ENCODE peak calls at places on chromosomes 11 and 22, in four cellular contexts. One of them, this sample, is unnamed.

GRCh38 chr11:96342131-96342970 is 644 bp downstream of the MAML2 start:
- DNase-seq in HFF-Myc: no peak
- DNase-seq in vagina: no peak
- DNase-seq in epithelial cell of esophagus: no peak
- DNase-seq in this sample: no peak

GRCh38 chr22:39967996-39968968 is 8.1 kb downstream of the TMA7B start:
- DNase-seq in HFF-Myc: no peak
- DNase-seq in vagina: no peak
- DNase-seq in epithelial cell of esophagus: no peak
- DNase-seq in this sample: no peak

GRCh38 chr11:112826026-112826425 is 135.2 kb upstream of the NCAM1 start:
- DNase-seq in HFF-Myc: no peak
- DNase-seq in vagina: no peak
- DNase-seq in epithelial cell of esophagus: peak; percentile 4
- DNase-seq in this sample: no peak

GRCh38 chr11:120752668-120753067 is 241.1 kb downstream of the GRIK4 start:
- DNase-seq in HFF-Myc: no peak
- DNase-seq in vagina: no peak
- DNase-seq in epithelial cell of esophagus: no peak
- DNase-seq in this sample: no peak

GRCh38 chr11:100704176-100704575 is 17.1 kb downstream of the ARHGAP42 start:
- DNase-seq in HFF-Myc: no peak
- DNase-seq in vagina: no peak
- DNase-seq in epithelial cell of esophagus: no peak
- DNase-seq in this sample: no peak

GRCh38 chr11:72234514-72234830 is 9.5 kb downstream of the PHOX2A start:
- DNase-seq in HFF-Myc: no peak
- DNase-seq in vagina: no peak
- DNase-seq in epithelial cell of esophagus: no peak
- DNase-seq in this sample: no peak

GRCh38 chr11:77085652-77086051 is 17.0 kb upstream of the OMP start:
- DNase-seq in HFF-Myc: no peak
- DNase-seq in vagina: no peak
- DNase-seq in epithelial cell of esophagus: no peak
- DNase-seq in this sample: no peak

GRCh38 chr22:43714104-43714503 is 98.0 kb downstream of the EFCAB6 start:
- DNase-seq in HFF-Myc: no peak
- DNase-seq in vagina: no peak
- DNase-seq in epithelial cell of esophagus: no peak
- DNase-seq in this sample: no peak

GRCh38 chr22:41021655-41022454 is 70.5 kb upstream of the EP300 start:
- DNase-seq in HFF-Myc: no peak
- DNase-seq in vagina: no peak
- DNase-seq in epithelial cell of esophagus: peak; percentile 66
- DNase-seq in this sample: no peak

GRCh38 chr11:119739021-119739703 is 10.2 kb upstream of the NECTIN1 start:
- DNase-seq in HFF-Myc: no peak
- DNase-seq in vagina: no peak
- DNase-seq in epithelial cell of esophagus: no peak
- DNase-seq in this sample: no peak

GRCh38 chr11:23563591-23563990 is 703.3 kb upstream of the CCDC179 start:
- DNase-seq in HFF-Myc: no peak
- DNase-seq in vagina: no peak
- DNase-seq in epithelial cell of esophagus: no peak
- DNase-seq in this sample: no peak

GRCh38 chr22:25709758-25710157 is 32.2 kb upstream of the MYO18B start:
- DNase-seq in HFF-Myc: no peak
- DNase-seq in vagina: no peak
- DNase-seq in epithelial cell of esophagus: peak; percentile 66
- DNase-seq in this sample: no peak

GRCh38 chr22:32660292-32660691 is 141.2 kb upstream of the TIMP3 start:
- DNase-seq in HFF-Myc: peak; percentile 47
- DNase-seq in vagina: no peak
- DNase-seq in epithelial cell of esophagus: peak; percentile 79
- DNase-seq in this sample: no peak

GRCh38 chr11:64759131-64759721 is 548 bp downstream of the PYGM start:
- DNase-seq in HFF-Myc: no peak
- DNase-seq in vagina: no peak
- DNase-seq in epithelial cell of esophagus: no peak
- DNase-seq in this sample: no peak

GRCh38 chr22:24460418-24461089 is 33.2 kb downstream of the ADORA2A start:
- DNase-seq in HFF-Myc: no peak
- DNase-seq in vagina: peak; percentile 85
- DNase-seq in epithelial cell of esophagus: no peak
- DNase-seq in this sample: no peak

GRCh38 chr11:32033067-32033466 is 57.8 kb upstream of the RCN1 start:
- DNase-seq in HFF-Myc: no peak
- DNase-seq in vagina: no peak
- DNase-seq in epithelial cell of esophagus: no peak
- DNase-seq in this sample: no peak

GRCh38 chr22:37911697-37912096 is 5.6 kb downstream of the MICALL1 start:
- DNase-seq in HFF-Myc: no peak
- DNase-seq in vagina: no peak
- DNase-seq in epithelial cell of esophagus: no peak
- DNase-seq in this sample: no peak

GRCh38 chr11:27312110-27312509 is 50.9 kb downstream of the CCDC34 start:
- DNase-seq in HFF-Myc: no peak
- DNase-seq in vagina: no peak
- DNase-seq in epithelial cell of esophagus: peak; percentile 16
- DNase-seq in this sample: no peak
- H3K4me3 ChIP-seq in HFF-Myc: no peak overlapping the region
- H3K4me3 ChIP-seq in vagina: no peak overlapping the region
- H3K4me3 ChIP-seq in epithelial cell of esophagus: no peak overlapping the region
- H3K4me3 ChIP-seq in this sample: no peak overlapping the region

GRCh38 chr11:10805741-10806140 is 3.0 kb downstream of the EIF4G2 start:
- DNase-seq in HFF-Myc: no peak
- DNase-seq in vagina: no peak
- DNase-seq in epithelial cell of esophagus: no peak
- DNase-seq in this sample: no peak
- H3K4me3 ChIP-seq in HFF-Myc: peak overlapping the region; percentile 95
- H3K4me3 ChIP-seq in vagina: no peak overlapping the region
- H3K4me3 ChIP-seq in epithelial cell of esophagus: peak overlapping the region; percentile 97
- H3K4me3 ChIP-seq in this sample: no peak overlapping the region

GRCh38 chr11:114168086-114168448 is 108.6 kb downstream of the ZBTB16 start:
- DNase-seq in HFF-Myc: no peak
- DNase-seq in vagina: no peak
- DNase-seq in epithelial cell of esophagus: no peak
- DNase-seq in this sample: no peak
- H3K4me3 ChIP-seq in HFF-Myc: no peak overlapping the region
- H3K4me3 ChIP-seq in vagina: no peak overlapping the region
- H3K4me3 ChIP-seq in epithelial cell of esophagus: no peak overlapping the region
- H3K4me3 ChIP-seq in this sample: no peak overlapping the region

GRCh38 chr11:90947930-90948329 is 725.1 kb upstream of the CHORDC1 start:
- DNase-seq in HFF-Myc: no peak
- DNase-seq in vagina: no peak
- DNase-seq in epithelial cell of esophagus: no peak
- DNase-seq in this sample: no peak
- H3K4me3 ChIP-seq in HFF-Myc: no peak overlapping the region
- H3K4me3 ChIP-seq in vagina: no peak overlapping the region
- H3K4me3 ChIP-seq in epithelial cell of esophagus: no peak overlapping the region
- H3K4me3 ChIP-seq in this sample: no peak overlapping the region

DNA sequence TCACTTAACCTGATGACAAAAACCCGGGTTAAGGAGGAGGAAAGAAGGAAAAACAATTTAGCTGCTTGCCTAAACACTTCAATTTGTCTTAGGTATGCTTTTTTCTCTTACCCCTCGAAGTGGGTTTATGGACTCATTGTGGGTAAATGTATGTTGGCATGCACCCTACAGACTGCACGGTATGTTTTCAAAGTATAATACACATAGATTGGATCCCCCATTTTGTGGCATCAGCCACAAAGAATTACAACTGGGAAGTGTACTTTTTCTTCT is 2.3 kb downstream of the YAP1 start:
- DNase-seq in HFF-Myc: no peak
- DNase-seq in vagina: no peak
- DNase-seq in epithelial cell of esophagus: no peak
- DNase-seq in this sample: no peak
- H3K4me3 ChIP-seq in HFF-Myc: peak overlapping the region; percentile 87
- H3K4me3 ChIP-seq in vagina: peak overlapping the region; percentile 88
- H3K4me3 ChIP-seq in epithelial cell of esophagus: peak overlapping the region; percentile 88
- H3K4me3 ChIP-seq in this sample: peak overlapping the region; percentile 93

DNA sequence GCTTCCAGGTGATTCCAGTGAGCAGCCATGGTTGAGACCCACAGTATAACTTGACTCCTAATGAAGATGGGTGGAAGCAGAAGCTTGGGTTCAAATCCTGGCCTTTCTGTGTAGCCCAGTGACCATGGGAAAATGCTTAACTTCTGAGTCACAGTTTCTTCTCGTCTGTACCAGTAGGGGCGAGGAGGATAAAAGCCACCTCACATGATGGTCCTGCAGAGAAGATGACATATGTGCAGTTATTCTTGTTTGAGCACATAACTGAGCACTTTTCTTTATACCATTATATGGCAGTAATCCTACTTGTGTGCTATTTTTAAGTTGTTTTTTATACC is 5.0 kb downstream of the TMEM109 start:
- DNase-seq in HFF-Myc: no peak
- DNase-seq in vagina: no peak
- DNase-seq in epithelial cell of esophagus: peak; percentile 76
- DNase-seq in this sample: no peak
- H3K4me3 ChIP-seq in HFF-Myc: no peak overlapping the region
- H3K4me3 ChIP-seq in vagina: no peak overlapping the region
- H3K4me3 ChIP-seq in epithelial cell of esophagus: no peak overlapping the region
- H3K4me3 ChIP-seq in this sample: no peak overlapping the region

GRCh38 chr22:50546326-50547230 is 879 bp downstream of the KLHDC7B start:
- DNase-seq in HFF-Myc: no peak
- DNase-seq in vagina: no peak
- DNase-seq in epithelial cell of esophagus: no peak
- DNase-seq in this sample: no peak

GRCh38 chr22:50550395-50550794 is 4.7 kb downstream of the KLHDC7B start:
- DNase-seq in HFF-Myc: no peak
- DNase-seq in vagina: no peak
- DNase-seq in epithelial cell of esophagus: no peak
- DNase-seq in this sample: no peak

GRCh38 chr22:50548913-50549790 is 3.5 kb downstream of the KLHDC7B start:
- DNase-seq in HFF-Myc: no peak
- DNase-seq in vagina: no peak
- DNase-seq in epithelial cell of esophagus: no peak
- DNase-seq in this sample: no peak

GRCh38 chr22:50547231-50547851 is 1.6 kb downstream of the KLHDC7B start:
- DNase-seq in HFF-Myc: no peak
- DNase-seq in vagina: no peak
- DNase-seq in epithelial cell of esophagus: no peak
- DNase-seq in this sample: no peak

DNA sequence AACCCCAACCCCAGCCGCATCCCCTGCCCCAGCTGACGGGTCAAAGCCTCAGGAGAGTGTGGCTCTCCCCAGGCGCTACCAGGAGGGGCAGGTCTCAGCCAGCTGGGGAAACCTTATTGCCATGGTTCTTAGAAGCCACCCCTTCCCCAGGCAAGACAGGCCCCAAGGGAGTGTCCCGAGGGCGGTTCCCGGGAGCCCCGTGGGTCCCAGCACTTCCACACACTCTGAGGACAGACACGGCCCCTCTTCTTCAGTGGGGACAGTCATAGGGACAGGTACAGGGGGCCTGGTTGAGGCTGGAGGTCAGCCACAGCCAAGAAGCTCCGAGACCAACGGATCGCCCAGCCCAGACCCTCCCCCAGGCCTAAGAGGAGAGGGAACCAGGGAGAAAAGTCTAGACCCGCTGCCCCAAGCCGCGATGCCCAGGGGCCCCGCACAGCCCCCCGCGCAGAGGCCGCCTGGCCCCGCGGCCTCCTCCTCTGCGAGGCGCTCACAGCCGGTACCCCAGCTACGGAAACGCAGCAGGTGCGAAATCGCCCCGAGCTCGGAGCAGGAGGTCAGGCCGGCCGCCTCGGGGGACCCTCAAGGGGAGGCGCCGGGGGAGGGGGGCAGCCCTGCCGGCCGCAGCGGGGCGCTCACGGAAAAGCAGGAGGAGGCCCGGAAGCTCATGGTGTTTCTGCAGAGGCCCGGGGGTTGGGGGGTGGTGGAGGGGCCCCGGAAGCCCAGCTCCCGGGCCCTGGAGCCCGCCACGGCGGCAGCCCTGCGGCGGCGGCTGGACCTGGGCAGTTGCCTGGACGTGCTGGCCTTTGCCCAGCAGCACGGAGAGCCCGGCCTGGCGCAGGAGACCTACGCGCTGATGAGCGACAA is 2.6 kb downstream of the KLHDC7B start:
- DNase-seq in HFF-Myc: no peak
- DNase-seq in vagina: no peak
- DNase-seq in epithelial cell of esophagus: no peak
- DNase-seq in this sample: no peak
- H3K4me3 ChIP-seq in HFF-Myc: no peak overlapping the region
- H3K4me3 ChIP-seq in vagina: peak overlapping the region; percentile 22
- H3K4me3 ChIP-seq in epithelial cell of esophagus: no peak overlapping the region
- H3K4me3 ChIP-seq in this sample: no peak overlapping the region

GRCh38 chr22:28072066-28072465 is 153.0 kb upstream of the PITPNB start:
- DNase-seq in HFF-Myc: no peak
- DNase-seq in vagina: no peak
- DNase-seq in epithelial cell of esophagus: peak; percentile 42
- DNase-seq in this sample: peak; percentile 4

GRCh38 chr22:28075260-28075981 is 156.4 kb upstream of the PITPNB start:
- DNase-seq in HFF-Myc: peak; percentile 68
- DNase-seq in vagina: no peak
- DNase-seq in epithelial cell of esophagus: peak; percentile 62
- DNase-seq in this sample: no peak

GRCh38 chr22:28077166-28077565 is 158.1 kb upstream of the PITPNB start:
- DNase-seq in HFF-Myc: no peak
- DNase-seq in vagina: no peak
- DNase-seq in epithelial cell of esophagus: no peak
- DNase-seq in this sample: no peak

GRCh38 chr22:28074526-28074925 is 155.5 kb upstream of the PITPNB start:
- DNase-seq in HFF-Myc: no peak
- DNase-seq in vagina: no peak
- DNase-seq in epithelial cell of esophagus: no peak
- DNase-seq in this sample: no peak
- H3K4me3 ChIP-seq in HFF-Myc: no peak overlapping the region
- H3K4me3 ChIP-seq in vagina: no peak overlapping the region
- H3K4me3 ChIP-seq in epithelial cell of esophagus: no peak overlapping the region
- H3K4me3 ChIP-seq in this sample: no peak overlapping the region

DNA sequence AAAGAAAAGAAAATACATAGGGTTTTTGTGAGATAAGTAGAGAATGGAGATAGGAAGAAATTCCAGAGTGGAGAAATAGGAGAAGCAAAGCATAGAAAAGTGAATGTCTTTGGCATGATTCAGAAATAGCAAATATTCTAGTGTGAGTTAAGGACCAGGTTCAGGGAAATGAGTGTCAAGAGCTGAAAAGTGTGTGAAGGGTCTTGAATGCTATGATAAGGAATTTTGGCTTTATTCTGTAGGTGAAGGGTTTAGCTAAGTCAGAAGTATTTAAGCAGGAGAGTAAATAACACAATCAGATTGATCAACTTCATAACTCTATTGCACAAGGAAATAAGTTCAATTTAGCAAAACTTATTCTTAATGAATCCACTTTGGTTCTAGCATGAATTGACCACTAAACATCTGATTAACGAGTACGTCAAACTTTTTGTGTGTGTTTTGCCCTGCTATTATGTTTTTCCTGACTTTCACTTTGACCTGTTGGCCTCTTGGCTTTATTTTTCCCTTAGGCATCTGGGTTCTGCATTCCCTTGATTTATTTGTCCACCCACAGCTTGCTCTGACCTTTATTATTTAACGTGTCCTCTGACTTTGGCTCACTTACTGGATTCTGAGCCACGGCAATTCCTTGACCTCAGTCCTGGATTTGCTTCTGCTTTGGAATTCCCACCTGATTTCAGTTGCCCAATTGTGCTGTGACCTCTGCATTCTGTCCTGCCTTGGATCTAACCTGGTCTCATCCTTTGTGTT is 11.9 kb upstream of the TMEM218 start:
- DNase-seq in HFF-Myc: no peak
- DNase-seq in vagina: no peak
- DNase-seq in epithelial cell of esophagus: no peak
- DNase-seq in this sample: no peak
- H3K4me3 ChIP-seq in HFF-Myc: no peak overlapping the region
- H3K4me3 ChIP-seq in vagina: no peak overlapping the region
- H3K4me3 ChIP-seq in epithelial cell of esophagus: no peak overlapping the region
- H3K4me3 ChIP-seq in this sample: no peak overlapping the region

This sample was measured in keratinocyte.